ENCODE peak calls at places on chromosomes 11 and 22, in four cellular contexts. One of them, this sample, is unnamed.
A peak's percentile ranks its signal among the peaks of the same experiment; 100 is the strongest.

GRCh38 chr11:132158091-132158490 is 787.7 kb downstream of the NTM start:
- DNase-seq in mucosa of gallbladder: peak; percentile 34
- DNase-seq in sigmoid colon: no peak
- DNase-seq in GM13977: no peak
- DNase-seq in this sample: peak; percentile 8

GRCh38 chr11:66332371-66333219 is 3.6 kb downstream of the RIN1 start:
- DNase-seq in sigmoid colon: peak; percentile 56
- DNase-seq in mucosa of gallbladder: no peak
- DNase-seq in GM13977: no peak
- DNase-seq in this sample: no peak

GRCh38 chr22:41833369-41834004 is 582 bp downstream of the SREBF2 start:
- DNase-seq in GM13977: peak; percentile 61
- DNase-seq in sigmoid colon: peak; percentile 78
- DNase-seq in mucosa of gallbladder: peak; percentile 33
- DNase-seq in this sample: peak; percentile 64

GRCh38 chr22:43326342-43326825 is 16.8 kb downstream of the SCUBE1 start:
- DNase-seq in sigmoid colon: no peak
- DNase-seq in GM13977: no peak
- DNase-seq in mucosa of gallbladder: no peak
- DNase-seq in this sample: no peak

GRCh38 chr11:128867277-128867676 is at the start of gene KCNJ1:
- DNase-seq in GM13977: no peak
- DNase-seq in mucosa of gallbladder: no peak
- DNase-seq in sigmoid colon: no peak
- DNase-seq in this sample: no peak

GRCh38 chr11:76670475-76671235 is at the start of gene LRRC32:
- DNase-seq in mucosa of gallbladder: peak; percentile 40
- DNase-seq in sigmoid colon: peak; percentile 77
- DNase-seq in GM13977: no peak
- DNase-seq in this sample: peak; percentile 35

GRCh38 chr11:126809514-126810289 is 190.9 kb downstream of the KIRREL3 start:
- DNase-seq in mucosa of gallbladder: no peak
- DNase-seq in sigmoid colon: no peak
- DNase-seq in GM13977: no peak
- DNase-seq in this sample: no peak

GRCh38 chr11:120063686-120064340 is 74.1 kb downstream of the TRIM29 start:
- DNase-seq in sigmoid colon: no peak
- DNase-seq in GM13977: no peak
- DNase-seq in mucosa of gallbladder: no peak
- DNase-seq in this sample: no peak

GRCh38 chr11:29518389-29519174 is 498.2 kb downstream of the KCNA4 start:
- DNase-seq in GM13977: no peak
- DNase-seq in mucosa of gallbladder: no peak
- DNase-seq in sigmoid colon: no peak
- DNase-seq in this sample: no peak

GRCh38 chr22:24434472-24435322 is 7.3 kb downstream of the ADORA2A start:
- DNase-seq in mucosa of gallbladder: peak; percentile 66
- DNase-seq in GM13977: peak; percentile 87
- DNase-seq in sigmoid colon: peak; percentile 68
- DNase-seq in this sample: no peak